ENCODE peak calls at places on chromosomes 6 and 20, in five cellular contexts. S is fibroblast of mammary gland, F is lung, D is B cell, B is heart right ventricle. G is an unnamed sample.

GRCh38 chr20:59179988-59180387 is 16.4 kb downstream of the ZNF831 start:
- DNase-seq in S (no peak), F (no peak), D (no peak), B (no peak), G (no peak)

GRCh38 chr6:36129889-36130671 is at the start of gene MAPK13:
- DNase-seq in S (peak), F (no peak), D (peak), B (no peak), G (no peak)

GRCh38 chr20:13457487-13457886 is 181.2 kb downstream of the TASP1 start:
- DNase-seq in S (no peak), F (no peak), D (no peak), B (no peak), G (no peak)

GRCh38 chr6:106334646-106335448 is 9.3 kb upstream of the ATG5 start:
- DNase-seq in S (peak), F (peak), D (peak), B (peak), G (no peak)

GRCh38 chr6:157774153-157775135 is 48.6 kb upstream of the SNX9 start:
- DNase-seq in S (no peak), F (no peak), D (peak), B (no peak), G (no peak)

GRCh38 chr20:38842558-38842981 is 37.1 kb downstream of the PPP1R16B start:
- DNase-seq in S (no peak), F (no peak), D (peak), B (no peak), G (no peak)

GRCh38 chr6:66362888-66363287 is 655.9 kb upstream of the EYS start:
- DNase-seq in S (no peak), F (no peak), D (no peak), B (no peak), G (no peak)

GRCh38 chr20:33850159-33850558 is 39.0 kb downstream of the CHMP4B start:
- DNase-seq in S (no peak), F (no peak), D (no peak), B (no peak), G (no peak)

GRCh38 chr6:36659271-36659670 is 19.2 kb upstream of the CDKN1A start:
- DNase-seq in S (peak), F (no peak), D (no peak), B (peak), G (no peak)

GRCh38 chr6:157985378-157986155 is 3.9 kb downstream of the SYNJ2 start:
- DNase-seq in S (no peak), F (no peak), D (no peak), B (no peak), G (no peak)

GRCh38 chr6:108476381-108476780 is 84.3 kb upstream of the FOXO3 start:
- DNase-seq in S (no peak), F (no peak), D (no peak), B (no peak), G (no peak)

GRCh38 chr6:57342148-57342669 is 24.8 kb downstream of the PRIM2 start:
- DNase-seq in S (no peak), F (no peak), D (no peak), B (no peak), G (no peak)

GRCh38 chr6:2038096-2038495 is 207.3 kb downstream of the GMDS start:
- DNase-seq in S (no peak), F (no peak), D (no peak), B (no peak), G (no peak)

GRCh38 chr6:2036084-2037023 is 209.1 kb downstream of the GMDS start:
- DNase-seq in S (no peak), F (no peak), D (no peak), B (no peak), G (no peak)

GRCh38 chr6:2034256-2034655 is 211.1 kb downstream of the GMDS start:
- DNase-seq in S (no peak), F (no peak), D (no peak), B (no peak), G (no peak)

GRCh38 chr6:2035046-2035445 is 210.4 kb downstream of the GMDS start:
- DNase-seq in S (no peak), F (no peak), D (no peak), B (no peak), G (no peak)

DNA sequence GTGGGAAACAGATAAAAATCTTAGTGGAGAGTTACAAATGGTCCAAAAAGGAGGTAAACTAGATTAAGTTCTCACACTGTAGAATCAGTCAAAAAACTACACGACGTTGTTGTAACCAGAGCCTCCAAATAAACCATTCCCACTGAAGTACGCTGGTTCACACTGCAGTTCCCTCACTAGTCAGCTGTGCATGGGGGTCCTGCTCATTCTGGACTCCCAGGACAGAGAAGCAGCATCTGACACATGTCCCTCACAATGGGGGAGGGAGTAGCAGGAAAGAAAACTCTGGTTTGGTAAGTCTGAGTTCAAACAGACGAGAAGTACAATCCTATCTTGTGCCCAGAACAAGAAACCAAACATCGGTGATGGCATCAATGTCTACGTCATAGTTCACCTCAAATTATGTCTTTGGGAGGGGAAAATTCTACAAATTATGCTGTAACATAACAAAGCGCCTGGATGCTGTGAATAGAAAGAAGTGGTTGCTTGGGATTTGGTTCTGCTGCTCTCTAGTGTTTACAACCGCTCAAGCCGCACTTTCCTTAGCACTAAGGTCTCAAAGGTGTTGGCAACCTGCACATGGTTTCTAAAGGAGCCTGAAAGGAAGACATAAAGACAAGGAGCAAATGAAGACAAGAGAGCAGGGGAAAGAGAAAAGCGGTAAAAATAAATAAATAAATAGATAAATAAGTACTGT is 208.0 kb downstream of the GMDS start:
- DNase-seq in S (no peak), F (no peak), D (no peak), B (no peak), G (no peak)
- TF ChIP-seq CTCF in S (no peak), F (no peak), D (no peak), B (peak), G (peak)

DNA sequence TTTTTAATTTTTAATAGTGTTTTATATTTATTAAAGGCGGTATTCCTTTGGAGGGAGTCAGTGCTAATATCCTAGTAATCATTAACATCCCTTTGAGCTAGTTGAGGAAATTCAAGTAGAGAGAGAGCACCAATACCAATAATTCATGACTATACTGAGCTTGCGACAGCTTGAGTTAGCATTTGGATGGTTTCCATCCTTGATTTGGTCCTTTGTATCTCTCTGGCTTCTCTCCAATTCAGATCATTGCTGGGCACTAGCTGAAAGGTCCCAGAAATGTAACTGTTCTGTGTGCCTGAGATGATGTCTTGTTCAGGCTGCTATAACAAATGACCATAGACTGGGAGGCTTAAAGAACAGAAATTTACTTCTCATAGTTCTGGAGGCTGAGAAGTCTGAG is 77.0 kb downstream of the RNF144B start:
- DNase-seq in S (no peak), F (no peak), D (no peak), B (no peak), G (no peak)
- TF ChIP-seq CTCF in S (no peak), F (no peak), D (no peak), B (no peak), G (no peak)

GRCh38 chr6:46103437-46103836 is 26.4 kb upstream of the ENPP4 start:
- DNase-seq in S (peak), F (no peak), D (no peak), B (no peak), G (no peak)
- TF ChIP-seq CTCF in S (peak), F (no peak), D (no peak), B (peak), G (no peak)

GRCh38 chr6:122476131-122476530 is 4.5 kb upstream of the SERINC1 start:
- DNase-seq in S (peak), F (no peak), D (no peak), B (no peak), G (no peak)
- TF ChIP-seq CTCF in S (peak), F (peak), D (peak), B (peak), G (peak)

DNA sequence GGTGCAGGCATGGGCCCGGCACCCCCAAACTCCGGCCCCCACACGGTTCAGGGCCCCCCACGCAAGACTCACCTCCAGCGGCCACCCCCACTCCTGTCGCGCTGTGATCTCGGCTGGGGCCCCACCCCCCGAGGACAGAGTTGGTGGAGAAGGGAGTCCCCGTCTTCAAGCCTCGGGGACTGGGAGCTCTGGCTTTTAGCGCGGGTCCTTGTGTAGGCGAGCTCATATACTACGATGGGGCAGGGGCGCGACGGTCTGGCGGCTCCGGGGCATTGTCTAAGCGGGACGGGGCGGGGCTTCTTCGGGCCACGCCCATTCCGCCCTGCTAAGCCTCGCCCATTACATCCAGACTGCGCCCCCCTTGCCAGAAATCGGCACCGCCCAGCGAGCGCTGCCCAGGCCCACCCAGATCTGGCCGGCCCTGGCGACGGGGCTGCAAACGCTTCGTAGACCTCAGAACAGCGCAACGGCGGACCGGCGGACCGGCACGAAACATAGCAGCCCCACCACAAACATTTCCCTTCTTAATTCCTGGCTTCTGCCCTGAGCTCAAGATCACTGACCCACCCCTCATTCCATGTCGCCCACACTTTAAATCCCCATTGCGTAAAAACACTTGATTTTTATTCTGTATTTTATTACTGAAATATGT is 1.0 kb upstream of the DDAH2 start:
- DNase-seq in S (peak), F (peak), D (peak), B (peak), G (peak)
- TF ChIP-seq CTCF in S (no peak), F (no peak), D (no peak), B (peak), G (no peak)

GRCh38 chr6:168711666-168712300 is 270.8 kb downstream of the SMOC2 start:
- DNase-seq in S (no peak), F (no peak), D (no peak), B (no peak), G (no peak)

GRCh38 chr6:168715643-168716481 is 274.9 kb downstream of the SMOC2 start:
- DNase-seq in S (no peak), F (no peak), D (no peak), B (no peak), G (no peak)

GRCh38 chr6:168713013-168713412 is 272.0 kb downstream of the SMOC2 start:
- DNase-seq in S (no peak), F (no peak), D (no peak), B (no peak), G (no peak)

GRCh38 chr6:168714547-168715260 is 273.7 kb downstream of the SMOC2 start:
- DNase-seq in S (no peak), F (no peak), D (no peak), B (no peak), G (no peak)

DNA sequence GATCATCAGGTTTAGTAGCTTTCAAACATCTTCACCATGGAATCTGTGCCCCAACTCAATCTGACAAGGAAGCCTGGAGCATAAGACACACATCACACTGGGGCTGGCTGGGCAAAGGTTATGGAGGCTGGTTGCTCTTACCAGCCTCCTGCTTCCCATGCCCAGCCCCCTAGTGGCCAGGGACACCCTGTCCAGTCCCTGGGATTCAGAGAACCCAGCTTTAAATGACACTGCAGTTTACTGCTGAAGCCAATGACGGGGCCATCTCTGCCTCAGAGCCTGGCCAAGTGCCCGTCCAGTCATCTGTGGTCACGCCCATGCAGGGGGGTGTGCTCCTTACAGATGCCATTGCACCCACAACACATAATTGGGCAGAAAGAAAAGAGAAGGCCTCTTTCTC is 272.9 kb downstream of the SMOC2 start:
- DNase-seq in S (peak), F (no peak), D (no peak), B (no peak), G (no peak)
- TF ChIP-seq CTCF in S (peak), F (no peak), D (no peak), B (peak), G (peak)

DNA sequence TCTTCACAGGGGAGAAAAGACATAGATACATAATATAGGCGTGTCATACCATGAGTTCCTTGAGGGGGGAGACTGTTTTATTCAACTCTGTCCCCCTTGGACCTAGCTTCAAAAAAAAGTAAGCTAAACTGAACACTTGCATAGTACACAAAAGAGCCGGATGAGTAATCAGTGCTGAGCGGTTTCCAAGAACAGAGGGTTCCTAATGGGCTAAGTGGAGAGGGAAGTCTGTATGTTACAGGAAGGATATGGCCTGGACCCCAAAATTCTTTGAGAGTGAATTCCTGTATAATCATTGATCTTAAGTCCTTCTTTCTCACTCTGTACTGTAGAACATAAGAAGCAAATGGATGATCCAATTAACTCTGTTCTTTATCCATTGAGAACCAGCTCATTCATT is 324.7 kb upstream of the CNR1 start:
- DNase-seq in S (peak), F (peak), D (no peak), B (no peak), G (no peak)
- TF ChIP-seq CTCF in S (no peak), F (no peak), D (no peak), B (no peak), G (no peak)

G was measured in type B pancreatic cell.